ENCODE peak calls at places on chromosomes 5 and 9, in nine cellular contexts. L is stomach, Z is GM20000, N is heart left ventricle, B is cardiac muscle cell, A is GM12865, V is bronchial epithelial cell, D is nephron progenitor cell, O is fibroblast of the aortic adventitia. Q is an unnamed sample.

GRCh38 chr5:14185336-14186131 is 42.4 kb downstream of the TRIO start:
- DNase-seq in D (no peak), O (peak), B (no peak), V (peak), L (no peak), N (no peak), Z (no peak), A (no peak), Q (no peak)

GRCh38 chr5:173324115-173325001 is 3.9 kb downstream of the STC2 start:
- DNase-seq in B (no peak), A (peak), O (peak), L (peak), N (peak), D (peak), Z (peak), V (no peak), Q (no peak)

GRCh38 chr5:109743770-109744212 is 54.1 kb downstream of the MAN2A1 start:
- DNase-seq in Z (no peak), L (no peak), V (peak), N (no peak), D (no peak), O (peak), A (no peak), B (no peak), Q (no peak)

GRCh38 chr5:102216559-102217157 is 79.4 kb downstream of the SLCO4C1 start:
- DNase-seq in V (no peak), O (no peak), D (no peak), Z (no peak), N (no peak), L (no peak), B (no peak), A (no peak), Q (no peak)

GRCh38 chr9:5783982-5784381 is 48.9 kb downstream of the ERMP1 start:
- DNase-seq in Z (no peak), D (no peak), L (no peak), O (no peak), N (no peak), V (no peak), A (no peak), B (no peak), Q (no peak)

GRCh38 chr5:142720561-142721275 is 34.8 kb upstream of the FGF1 start:
- DNase-seq in D (no peak), V (peak), O (no peak), L (peak), B (no peak), A (no peak), N (peak), Z (no peak), Q (peak)

GRCh38 chr9:27391495-27391894 is 94.5 kb upstream of the EQTN start:
- DNase-seq in D (no peak), A (no peak), L (no peak), O (no peak), V (no peak), N (no peak), Z (no peak), B (no peak), Q (no peak)

GRCh38 chr5:67494186-67494842 is 297.7 kb upstream of the CD180 start:
- DNase-seq in N (peak), L (no peak), Z (no peak), V (no peak), D (no peak), O (peak), A (no peak), B (no peak), Q (no peak)

GRCh38 chr5:43771611-43772031 is 168.6 kb downstream of the NNT start:
- DNase-seq in L (no peak), V (peak), N (no peak), B (no peak), D (no peak), A (no peak), O (no peak), Z (no peak), Q (no peak)

GRCh38 chr5:31361906-31362900 is 168.7 kb downstream of the CDH6 start:
- DNase-seq in V (no peak), O (peak), N (no peak), D (no peak), Z (no peak), L (no peak), B (no peak), A (no peak), Q (no peak)

GRCh38 chr5:157308826-157309465 is 43.0 kb downstream of the CYFIP2 start:
- DNase-seq in D (no peak), L (no peak), V (no peak), N (no peak), O (peak), B (no peak), Z (no peak), A (peak), Q (no peak)

GRCh38 chr9:78351816-78352215 is 54.9 kb downstream of the PSAT1 start:
- DNase-seq in N (no peak), B (no peak), Z (no peak), L (no peak), O (no peak), D (no peak), A (no peak), V (no peak), Q (no peak)

GRCh38 chr9:115369322-115369957 is 251.5 kb upstream of the TNC start:
- DNase-seq in O (peak), V (peak), D (no peak), B (no peak), N (peak), L (no peak), Z (no peak), A (no peak), Q (no peak)

GRCh38 chr9:136016221-136016881 is 55.2 kb upstream of the UBAC1 start:
- DNase-seq in N (no peak), Z (no peak), A (no peak), V (no peak), D (no peak), O (no peak), B (no peak), L (no peak), Q (no peak)

GRCh38 chr5:123157797-123158528 is 68.9 kb downstream of the PRDM6 start:
- DNase-seq in V (peak), D (no peak), L (no peak), A (no peak), O (peak), B (no peak), N (no peak), Z (no peak), Q (no peak)

DNA sequence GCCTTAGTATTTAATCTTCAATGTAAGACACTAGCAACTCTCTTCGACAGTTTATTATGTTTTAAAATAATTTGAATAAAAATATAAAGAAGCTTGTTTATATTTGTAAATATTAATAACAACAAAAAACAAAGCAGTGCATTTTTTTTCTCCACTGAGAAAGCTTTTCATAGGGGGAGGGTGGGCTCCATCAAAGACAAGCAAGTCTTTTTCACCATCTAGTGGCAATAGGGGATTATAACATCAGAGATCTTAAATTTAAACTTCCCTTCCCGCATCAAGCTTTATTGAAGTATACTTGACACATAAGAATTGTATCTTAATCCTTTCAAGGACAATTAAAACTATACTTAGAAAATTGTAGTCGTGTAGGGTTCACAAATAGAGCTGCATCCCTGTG is 9.3 kb upstream of the OR13F1 start:
- DNase-seq in D (no peak), B (peak), V (no peak), Z (no peak), O (peak), L (no peak), A (no peak), N (no peak), Q (no peak)
- TF ChIP-seq CTCF in D (peak), B (no peak), V (no peak), Z (no peak), O (peak), L (no peak), A (no peak), N (no peak), Q (no peak)

DNA sequence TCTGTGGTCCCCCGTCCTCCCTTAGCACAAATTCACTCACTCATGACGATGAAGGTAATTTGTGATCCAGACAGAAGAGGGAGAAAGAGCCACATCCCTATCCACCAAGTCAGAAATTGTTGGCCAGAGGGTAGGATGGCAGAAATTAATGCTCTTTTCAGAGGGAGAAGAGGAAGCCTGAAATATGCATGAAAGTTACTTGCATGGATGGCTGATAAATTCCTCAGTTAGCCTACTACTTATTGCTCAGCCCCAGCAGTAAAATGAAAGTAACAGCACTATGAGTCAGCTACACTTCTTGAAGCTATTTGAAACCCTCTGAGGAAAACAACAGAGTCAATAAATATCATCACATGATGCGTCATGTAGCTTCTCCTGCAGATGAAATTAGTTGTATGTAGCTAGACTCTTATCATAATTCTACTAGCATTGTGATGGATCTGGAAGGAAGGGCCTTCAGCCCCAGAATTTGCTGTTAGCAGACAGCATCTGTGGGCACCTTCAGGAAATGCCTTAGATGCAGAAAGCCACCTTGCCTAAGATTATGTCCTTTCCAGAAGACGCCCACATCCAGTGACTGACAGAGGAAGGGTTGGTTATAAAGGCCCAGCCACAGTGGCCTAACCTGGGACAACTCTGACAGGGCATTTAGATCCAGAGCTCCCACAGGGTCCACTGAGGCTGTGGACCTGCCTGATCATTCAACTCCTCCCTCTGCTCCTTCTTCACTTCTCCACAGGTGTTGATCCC is 81.2 kb upstream of the CCDC112 start:
- DNase-seq in B (no peak), L (no peak), A (peak), V (peak), N (no peak), O (peak), Z (peak), D (no peak), Q (peak)
- TF ChIP-seq CTCF in B (peak), L (no peak), A (no peak), V (no peak), N (peak), O (peak), Z (no peak), D (no peak), Q (no peak)

GRCh38 chr9:70600479-70600878 is 186.0 kb upstream of the KLF9 start:
- DNase-seq in N (peak), V (no peak), O (peak), B (no peak), D (no peak), L (no peak), Z (no peak), A (no peak), Q (no peak)
- TF ChIP-seq CTCF in N (no peak), V (no peak), O (no peak), B (no peak), D (no peak), L (no peak), Z (no peak), A (no peak), Q (no peak)

GRCh38 chr9:77014597-77015263 is 4.7 kb upstream of the FOXB2 start:
- DNase-seq in A (no peak), B (no peak), D (peak), O (no peak), V (no peak), N (no peak), L (no peak), Z (no peak), Q (no peak)
- TF ChIP-seq CTCF in A (no peak), B (peak), D (peak), O (peak), V (peak), N (no peak), L (no peak), Z (no peak), Q (no peak)

DNA sequence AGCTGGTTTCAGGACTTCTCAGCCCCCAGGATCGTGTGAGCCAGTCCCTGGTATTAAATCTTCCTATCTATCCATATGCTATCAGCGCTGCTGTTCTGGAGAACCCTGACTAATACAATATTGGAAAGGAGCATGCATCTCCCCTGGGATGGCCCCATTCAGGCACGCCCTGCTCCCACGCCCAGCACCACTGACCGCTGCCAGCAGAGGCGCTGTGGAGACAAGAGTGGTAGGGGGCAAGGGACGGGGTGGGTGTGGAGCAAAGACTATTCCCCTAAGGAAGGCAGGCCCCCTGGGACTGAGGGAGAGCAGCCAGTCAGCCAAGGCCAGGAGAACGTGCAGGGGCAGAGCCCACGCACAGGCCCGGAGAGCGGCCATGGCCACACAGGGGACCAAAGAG is 116.0 kb downstream of the VAV2 start:
- DNase-seq in L (no peak), O (peak), N (no peak), Z (no peak), D (peak), V (peak), A (no peak), B (no peak), Q (peak)
- TF ChIP-seq CTCF in L (no peak), O (peak), N (no peak), Z (no peak), D (peak), V (peak), A (peak), B (peak), Q (peak)

DNA sequence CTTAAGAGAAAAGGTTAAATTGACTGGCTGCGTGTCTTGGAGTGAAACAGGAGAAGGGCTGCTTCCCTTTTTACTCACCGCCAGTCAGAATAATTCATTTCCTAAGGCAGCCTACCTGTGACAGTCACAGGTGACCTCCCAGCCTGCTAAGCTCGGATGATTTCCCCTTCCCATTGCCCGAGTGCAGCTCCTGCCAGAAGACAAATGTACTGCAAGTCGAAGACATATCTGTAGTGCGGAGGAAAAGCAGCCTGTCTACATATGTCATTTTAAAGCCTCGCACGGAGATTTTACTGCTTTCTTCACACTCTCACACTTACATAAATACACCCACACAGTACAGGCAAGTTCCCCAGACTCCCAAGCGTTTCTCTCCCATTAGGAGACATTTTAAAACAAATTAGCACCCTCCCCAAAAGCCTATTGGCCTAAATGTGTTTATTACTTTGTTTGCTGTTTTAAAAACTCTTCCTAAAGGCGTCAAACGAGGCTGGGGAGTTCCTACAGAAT is 665.7 kb upstream of the ZNF608 start:
- DNase-seq in V (peak), Z (peak), N (peak), O (peak), A (peak), D (peak), L (no peak), B (peak), Q (peak)
- TF ChIP-seq CTCF in V (peak), Z (no peak), N (no peak), O (no peak), A (peak), D (no peak), L (no peak), B (peak), Q (no peak)

DNA sequence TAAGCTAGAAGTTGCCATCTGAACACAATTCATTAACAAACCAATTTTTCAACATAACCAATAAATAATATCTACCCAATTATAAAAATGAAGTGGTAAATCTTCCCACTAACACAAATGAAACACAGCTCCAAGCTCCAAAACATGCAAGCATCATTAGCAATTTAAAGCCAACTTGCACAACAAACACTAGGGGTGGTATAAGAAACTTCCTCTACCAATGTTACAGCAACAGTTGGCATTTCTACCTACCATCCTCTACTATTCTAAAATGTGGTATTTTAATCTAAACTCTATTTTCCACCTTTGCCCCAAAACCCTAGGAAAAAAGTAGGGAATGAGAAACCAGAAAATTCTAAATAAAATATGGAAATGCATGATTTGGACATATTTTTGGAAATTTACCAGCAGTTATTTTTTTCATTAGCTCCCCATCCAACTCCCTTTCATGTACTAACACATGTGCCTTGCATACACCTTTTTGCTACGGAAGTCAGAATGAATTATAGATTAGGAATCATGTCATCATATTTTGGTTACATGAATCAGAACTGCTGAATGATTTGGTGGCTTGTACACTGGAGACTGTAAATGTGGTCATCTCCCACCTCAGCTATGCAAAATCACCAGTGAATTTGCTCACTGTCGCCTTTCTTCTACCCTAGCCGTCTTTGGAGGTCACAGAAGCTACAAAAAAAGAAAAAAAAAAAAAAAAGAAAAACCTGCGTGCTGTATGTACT is 4.1 kb downstream of the NR6A1 start:
- DNase-seq in N (no peak), B (no peak), L (no peak), Z (no peak), O (no peak), A (peak), D (no peak), V (no peak), Q (no peak)
- TF ChIP-seq CTCF in N (no peak), B (peak), L (no peak), Z (no peak), O (no peak), A (peak), D (peak), V (peak), Q (no peak)